ENCODE peak calls at places on chromosome 18, in six cellular contexts. G is Daoy, J is left lung, S is RKO, Y is GM23248, F is A549. V is an unnamed sample.

GRCh38 chr18:26190506-26190905 is 35.7 kb upstream of the TAF4B start:
- DNase-seq in G (peak; percentile 12), J (no peak), S (no peak), Y (no peak), F (no peak), V (peak; percentile 89)

GRCh38 chr18:9961031-9961430 is 47.2 kb downstream of the VAPA start:
- DNase-seq in G (no peak), J (no peak), S (no peak), Y (peak; percentile 25), F (no peak), V (peak; percentile 61)

GRCh38 chr18:75253784-75254183 is 43.2 kb downstream of the TSHZ1 start:
- DNase-seq in G (no peak), J (no peak), S (no peak), Y (peak; percentile 59), F (no peak), V (no peak)

GRCh38 chr18:9577361-9577760 is 37.0 kb downstream of the PPP4R1 start:
- DNase-seq in G (no peak), J (no peak), S (no peak), Y (no peak), F (no peak), V (no peak)

GRCh38 chr18:49959176-49959575 is 145.8 kb upstream of the ACAA2 start:
- DNase-seq in G (no peak), J (no peak), S (no peak), Y (no peak), F (no peak), V (no peak)

GRCh38 chr18:2905802-2906521 is 59.2 kb downstream of the EMILIN2 start:
- DNase-seq in G (no peak), J (peak; percentile 84), S (no peak), Y (peak; percentile 69), F (peak; percentile 41), V (peak; percentile 86)

GRCh38 chr18:475202-475624 is 25.3 kb downstream of the COLEC12 start:
- DNase-seq in G (peak; percentile 72), J (no peak), S (peak; percentile 25), Y (peak; percentile 77), F (no peak), V (no peak)

GRCh38 chr18:3261393-3262233 is at the start of gene MYL12B:
- DNase-seq in G (peak; percentile 84), J (peak; percentile 83), S (peak; percentile 84), Y (peak; percentile 93), F (peak; percentile 43), V (peak; percentile 94)

GRCh38 chr18:67520276-67521035 is 3.9 kb upstream of the DSEL start:
- DNase-seq in G (no peak), J (no peak), S (no peak), Y (peak; percentile 83), F (no peak), V (no peak)

GRCh38 chr18:79068946-79069791 is at the start of gene ATP9B:
- DNase-seq in G (peak; percentile 93), J (peak; percentile 98), S (peak; percentile 93), Y (peak; percentile 100), F (peak; percentile 63), V (peak; percentile 97)

V was measured in OCI-M1.